ENCODE peak calls at places on chromosomes 6 and 20, in four cellular contexts. O is GM12878, Y is K562, C is HepG2. G is an unnamed sample.

GRCh38 chr6:33828764-33829731 is 25.2 kb upstream of the MLN start:
- DNase-seq in C (no peak), O (no peak), Y (no peak), G (peak)

GRCh38 chr6:156809034-156809433 is 31.9 kb downstream of the ARID1B start:
- DNase-seq in Y (no peak), C (no peak), O (peak), G (no peak)

GRCh38 chr6:142459267-142459666 is 157.5 kb downstream of the ADGRG6 start:
- DNase-seq in C (no peak), Y (no peak), O (no peak), G (no peak)

GRCh38 chr6:21953831-21954801 is 342.7 kb downstream of the PRL start:
- DNase-seq in Y (no peak), C (peak), O (no peak), G (peak)

GRCh38 chr6:128655978-128656498 is 135.6 kb upstream of the PTPRK start:
- DNase-seq in C (no peak), Y (no peak), O (peak), G (no peak)

GRCh38 chr6:128370072-128370471 is 150.3 kb downstream of the PTPRK start:
- DNase-seq in O (no peak), Y (no peak), C (peak), G (no peak)

GRCh38 chr6:167791036-167791779 is 35.5 kb upstream of the AFDN start:
- DNase-seq in Y (no peak), O (no peak), C (peak), G (no peak)

GRCh38 chr6:9583946-9584345 is 830.9 kb downstream of the TFAP2A start:
- DNase-seq in C (no peak), O (no peak), Y (no peak), G (no peak)

GRCh38 chr6:147566244-147566898 is 57.9 kb downstream of the SAMD5 start:
- DNase-seq in O (no peak), Y (no peak), C (no peak), G (no peak)

GRCh38 chr20:43985608-43986316 is 71.1 kb downstream of the TOX2 start:
- DNase-seq in C (no peak), O (no peak), Y (no peak), G (no peak)

GRCh38 chr6:132962936-132963579 is 148.7 kb downstream of the RPS12 start:
- DNase-seq in O (no peak), Y (peak), C (peak), G (peak)

GRCh38 chr6:132161283-132161682 is 210.1 kb upstream of the CCN2 start:
- DNase-seq in O (no peak), Y (no peak), C (peak), G (no peak)

GRCh38 chr6:101102702-101103101 is 221.6 kb upstream of the ASCC3 start:
- DNase-seq in O (no peak), C (no peak), Y (no peak), G (no peak)

GRCh38 chr6:11911535-11911934 is 100.6 kb upstream of the HIVEP1 start:
- DNase-seq in C (no peak), O (no peak), Y (no peak), G (no peak)

GRCh38 chr20:49219924-49220831 is 962 bp downstream of the DDX27 start:
- DNase-seq in C (no peak), Y (no peak), O (no peak), G (no peak)

GRCh38 chr20:2340823-2341222 is 39.9 kb upstream of the TGM6 start:
- DNase-seq in O (no peak), Y (no peak), C (no peak), G (no peak)

GRCh38 chr20:51767867-51768758 is at the start of gene ATP9A:
- DNase-seq in Y (no peak), O (no peak), C (no peak), G (peak)

GRCh38 chr20:19889011-19889953 is 127.9 kb upstream of the NAA20 start:
- DNase-seq in O (no peak), Y (no peak), C (no peak), G (no peak)

GRCh38 chr20:49769125-49769581 is 43.5 kb upstream of the SLC9A8 start:
- DNase-seq in O (no peak), C (no peak), Y (no peak), G (no peak)

GRCh38 chr6:41811095-41811494 is 23.6 kb downstream of the TOMM6 start:
- DNase-seq in C (no peak), Y (no peak), O (no peak), G (no peak)

GRCh38 chr6:14732845-14733757 is 512.8 kb upstream of the JARID2 start:
- DNase-seq in C (peak), O (no peak), Y (no peak), G (no peak)

GRCh38 chr6:169803816-169804340 is 52.5 kb downstream of the ERMARD start:
- DNase-seq in O (no peak), Y (no peak), C (no peak), G (no peak)
- TF ChIP-seq POLR2AphosphoS5 in O (no peak), Y (no peak), C (no peak), G (no peak)

GRCh38 chr6:131125431-131125830 is 9.8 kb upstream of the AKAP7 start:
- DNase-seq in Y (no peak), O (no peak), C (no peak), G (no peak)
- TF ChIP-seq FOXM1 in Y (no peak), O (no peak), C (no peak), G (no peak)

DNA sequence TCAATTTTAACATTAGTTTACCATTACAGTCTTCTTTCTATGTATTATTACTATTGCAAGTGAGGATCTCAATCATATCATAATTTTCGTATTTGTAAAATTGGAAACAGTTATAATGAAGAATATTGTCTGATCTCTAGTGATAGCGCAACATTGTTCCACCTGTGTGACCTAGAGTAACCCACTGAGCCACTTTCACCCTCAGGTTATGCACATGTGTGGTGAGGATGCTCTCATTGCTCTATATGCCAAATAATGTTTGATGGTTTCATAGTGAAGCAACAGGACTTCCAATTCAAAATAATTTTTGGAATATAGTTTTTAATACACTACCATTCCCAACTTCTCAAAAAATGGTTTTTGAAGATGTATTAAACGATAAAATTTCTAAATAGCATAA is 603.1 kb upstream of the MAN1A1 start:
- DNase-seq in Y (no peak), O (no peak), C (no peak), G (no peak)
- TF ChIP-seq POLR2AphosphoS5 in Y (no peak), O (no peak), C (no peak), G (no peak)

GRCh38 chr20:62886709-62887058 is 25.1 kb upstream of the TCFL5 start:
- DNase-seq in O (no peak), Y (no peak), C (no peak), G (no peak)

GRCh38 chr20:62887860-62888239 is 26.2 kb upstream of the TCFL5 start:
- DNase-seq in O (no peak), C (no peak), Y (no peak), G (peak)

GRCh38 chr20:62885808-62886708 is 24.4 kb upstream of the TCFL5 start:
- DNase-seq in O (no peak), C (no peak), Y (no peak), G (peak)

GRCh38 chr20:62888406-62888805 is 26.8 kb upstream of the TCFL5 start:
- DNase-seq in C (no peak), O (no peak), Y (no peak), G (no peak)

GRCh38 chr20:62887147-62887859 is 25.7 kb upstream of the TCFL5 start:
- DNase-seq in O (no peak), Y (no peak), C (peak), G (peak)
- TF ChIP-seq FOXM1 in O (no peak), Y (no peak), C (no peak), G (no peak)

DNA sequence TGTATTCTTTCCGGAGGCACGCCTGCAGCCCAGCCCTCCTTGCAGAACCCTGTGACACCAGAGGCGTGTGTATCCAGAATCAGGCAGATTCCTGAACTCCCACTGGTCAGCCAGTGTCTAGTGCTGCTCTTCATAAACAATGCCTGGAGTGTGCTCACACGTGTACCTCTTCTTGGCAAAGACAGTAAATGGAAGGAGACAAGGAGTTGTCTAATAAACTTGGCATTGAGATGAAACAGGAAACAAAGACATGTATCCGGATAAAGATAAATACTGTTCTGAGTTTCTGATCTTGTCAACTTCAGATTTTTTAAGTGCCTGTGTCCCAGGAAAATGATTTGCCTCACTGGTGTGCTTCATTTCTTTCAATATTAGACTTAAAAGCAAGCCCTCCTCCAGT is 1.7 kb downstream of the RPS6KA2 start:
- DNase-seq in O (no peak), Y (no peak), C (no peak), G (peak)
- TF ChIP-seq POLR2AphosphoS5 in O (no peak), Y (no peak), C (no peak), G (no peak)